ENCODE peak calls at places on chromosomes 2 and 18, in five cellular contexts. T is AG04450; K is cardiac fibroblast; X is HepG2; D is activated T-helper 1 cell treated with anti-CD3 and anti-CD28 coated beads, Interleukin-2, amount 50 U/mL, for 16 hours. J is an unnamed sample.

GRCh38 chr2:143482761-143483160 is 353.5 kb downstream of the ARHGAP15 start:
- DNase-seq in T (no peak), K (peak; percentile 25), X (no peak), D (no peak), J (no peak)

GRCh38 chr18:58241877-58242276 is 197.9 kb downstream of the NEDD4L start:
- DNase-seq in T (peak; percentile 46), K (peak; percentile 98), X (no peak), D (no peak), J (no peak)

GRCh38 chr2:136238214-136238551 is 120.2 kb upstream of the CXCR4 start:
- DNase-seq in T (no peak), K (peak; percentile 78), X (no peak), D (no peak), J (peak; percentile 56)

GRCh38 chr2:31337197-31337596 is 77.3 kb downstream of the XDH start:
- DNase-seq in T (no peak), K (peak; percentile 48), X (no peak), D (no peak), J (no peak)

GRCh38 chr2:172100080-172101007 is 2.4 kb downstream of the DLX2 start:
- DNase-seq in T (no peak), K (no peak), X (no peak), D (no peak), J (no peak)

GRCh38 chr2:188682864-188683263 is 291.3 kb upstream of the COL3A1 start:
- DNase-seq in T (no peak), K (no peak), X (no peak), D (no peak), J (no peak)

GRCh38 chr18:26317353-26317865 is 91.2 kb downstream of the TAF4B start:
- DNase-seq in T (no peak), K (peak; percentile 65), X (peak; percentile 8), D (no peak), J (no peak)

GRCh38 chr18:33870059-33870458 is 292.0 kb downstream of the ASXL3 start:
- DNase-seq in T (no peak), K (peak; percentile 1), X (no peak), D (no peak), J (no peak)

GRCh38 chr2:142642654-142643053 is 234.8 kb upstream of the KYNU start:
- DNase-seq in T (no peak), K (peak; percentile 66), X (no peak), D (no peak), J (no peak)

GRCh38 chr2:86280191-86280667 is 57.2 kb downstream of the REEP1 start:
- DNase-seq in T (no peak), K (no peak), X (no peak), D (no peak), J (no peak)

GRCh38 chr2:232523682-232524597 is 2.0 kb upstream of the CHRND start:
- DNase-seq in T (no peak), K (peak; percentile 37), X (peak; percentile 65), D (no peak), J (peak; percentile 70)

GRCh38 chr2:43083710-43084698 is 142.4 kb downstream of the ZFP36L2 start:
- DNase-seq in T (no peak), K (peak; percentile 71), X (no peak), D (no peak), J (no peak)

GRCh38 chr2:226357816-226358215 is 441.8 kb downstream of the IRS1 start:
- DNase-seq in T (no peak), K (no peak), X (no peak), D (no peak), J (no peak)

J was measured in NAMALWA.